ENCODE peak calls at places on chromosomes 5 and 9, in eight cellular contexts. P, X, T, E, M, B, C and R are unnamed samples.

GRCh38 chr5:88826959-88827585 is 55.9 kb downstream of the MEF2C start:
- DNase-seq in X (no peak), B (peak), C (peak), E (no peak), T (no peak), P (no peak), M (no peak), R (no peak)

GRCh38 chr5:7850533-7851239 is at the start of gene CFAP90:
- DNase-seq in C (no peak), E (no peak), P (peak), T (no peak), X (no peak), B (peak), M (no peak), R (peak)

GRCh38 chr5:133531634-133532033 is 80.7 kb downstream of the FSTL4 start:
- DNase-seq in T (no peak), M (no peak), B (peak), E (peak), C (no peak), P (no peak), X (no peak), R (no peak)

GRCh38 chr9:132548971-132549649 is 33.3 kb upstream of the BARHL1 start:
- DNase-seq in E (no peak), C (no peak), P (no peak), X (no peak), B (peak), T (no peak), M (no peak), R (no peak)

GRCh38 chr5:137890850-137891249 is 1.6 kb downstream of the PKD2L2 start:
- DNase-seq in C (no peak), P (no peak), X (no peak), T (no peak), E (no peak), M (no peak), B (no peak), R (no peak)

GRCh38 chr9:97705354-97705950 is 8.3 kb upstream of the XPA start:
- DNase-seq in B (peak), E (no peak), P (no peak), M (no peak), C (no peak), T (no peak), X (no peak), R (no peak)

GRCh38 chr5:71872465-71872864 is 153.4 kb downstream of the CARTPT start:
- DNase-seq in E (no peak), T (no peak), C (no peak), X (no peak), M (no peak), B (no peak), P (no peak), R (no peak)

GRCh38 chr5:123545506-123545905 is 33.5 kb downstream of the CSNK1G3 start:
- DNase-seq in M (no peak), P (no peak), B (peak), C (peak), T (no peak), X (no peak), E (no peak), R (no peak)

GRCh38 chr9:92696619-92697018 is 26.7 kb upstream of the IPPK start:
- DNase-seq in T (no peak), E (no peak), X (no peak), P (no peak), B (no peak), C (no peak), M (no peak), R (no peak)

GRCh38 chr5:159100022-159100927 is 559 bp upstream of the EBF1 start:
- DNase-seq in B (peak), E (peak), M (peak), T (peak), P (peak), C (peak), X (peak), R (peak)

GRCh38 chr9:33452828-33453271 is 5.5 kb upstream of the AQP3 start:
- DNase-seq in M (no peak), P (no peak), X (peak), E (peak), T (no peak), C (peak), B (peak), R (peak)

GRCh38 chr5:127962491-127962890 is 121.1 kb upstream of the SLC12A2 start:
- DNase-seq in E (no peak), B (no peak), C (no peak), X (no peak), P (no peak), M (no peak), T (no peak), R (no peak)

GRCh38 chr5:87321605-87322004 is 53.9 kb downstream of the RASA1 start:
- DNase-seq in C (no peak), E (no peak), T (no peak), X (no peak), M (no peak), B (no peak), P (no peak), R (no peak)

GRCh38 chr9:7246917-7247538 is 489.3 kb downstream of the KDM4C start:
- DNase-seq in T (no peak), B (no peak), P (no peak), X (no peak), M (no peak), C (no peak), E (no peak), R (no peak)

GRCh38 chr9:21432640-21433425 is 7.4 kb upstream of the IFNA1 start:
- DNase-seq in T (no peak), B (no peak), P (no peak), E (no peak), C (no peak), M (no peak), X (no peak), R (no peak)

GRCh38 chr5:110376281-110376916 is 350.1 kb downstream of the TMEM232 start:
- DNase-seq in M (no peak), T (no peak), B (no peak), P (no peak), X (no peak), E (no peak), C (no peak), R (no peak)

GRCh38 chr5:34585601-34586104 is 70.5 kb upstream of the RAI14 start:
- DNase-seq in C (no peak), E (no peak), T (no peak), M (peak), B (peak), P (peak), X (no peak), R (no peak)

GRCh38 chr5:20606006-20606405 is 618.0 kb upstream of the CDH18 start:
- DNase-seq in C (no peak), X (no peak), E (no peak), M (no peak), P (no peak), T (no peak), B (peak), R (no peak)

GRCh38 chr9:16867571-16868311 is 2.7 kb downstream of the BNC2 start:
- DNase-seq in M (no peak), B (peak), X (no peak), E (no peak), P (no peak), T (no peak), C (no peak), R (no peak)

GRCh38 chr5:77231470-77232138 is 21.1 kb downstream of the PDE8B start:
- DNase-seq in B (no peak), T (no peak), E (no peak), X (no peak), C (no peak), P (no peak), M (no peak), R (no peak)

GRCh38 chr9:77897292-77897691 is 134.3 kb downstream of the GNAQ start:
- DNase-seq in E (no peak), X (no peak), B (peak), C (peak), P (no peak), T (no peak), M (no peak), R (peak)

GRCh38 chr5:147669113-147669869 is 113.2 kb downstream of the JAKMIP2 start:
- DNase-seq in E (no peak), T (no peak), B (no peak), X (no peak), M (no peak), P (no peak), C (no peak), R (no peak)

GRCh38 chr9:121736147-121736721 is 84.8 kb downstream of the DAB2IP start:
- DNase-seq in E (peak), P (peak), M (no peak), T (no peak), C (no peak), B (peak), X (no peak), R (peak)

GRCh38 chr9:86349271-86349670 is 4.9 kb downstream of the TUT7 start:
- DNase-seq in B (no peak), C (no peak), E (no peak), P (no peak), M (no peak), T (no peak), X (no peak), R (no peak)

GRCh38 chr9:13351768-13352386 is 72.4 kb upstream of the MPDZ start:
- DNase-seq in P (peak), M (peak), E (no peak), B (peak), C (peak), T (no peak), X (no peak), R (no peak)

GRCh38 chr9:13139641-13140171 is 139.8 kb downstream of the MPDZ start:
- DNase-seq in M (no peak), P (no peak), X (no peak), E (no peak), T (no peak), C (no peak), B (peak), R (no peak)